ENCODE peak calls at places on chromosomes 5 and 9, in eight cellular contexts. J is PC-3; A is activated CD8-positive, alpha-beta memory T cell treated with anti-CD3 and anti-CD28 coated beads, Interleukin-2, amount 10 ng/mL, durations not matched to agents 7 days and 5 days; Y is right cardiac atrium; H is activated CD8-positive, alpha-beta T cell treated with anti-CD3 and anti-CD28 coated beads, Interleukin-2, amount 10 ng/mL, durations not matched to agents 7 days and 5 days; W is upper lobe of right lung; O is GM23338; I is stimulated activated effector memory CD8-positive, alpha-beta T cell treated with anti-CD3 and anti-CD28 coated beads, Interleukin-12 subunit alpha, Interleukin-12 subunit beta, amount 100 ng/mL, for 72 hours. K is an unnamed sample.

GRCh38 chr9:19913151-19913550 is 124.3 kb upstream of the SLC24A2 start:
- ATAC-seq in J (no peak), A (no peak), Y (no peak), H (no peak), W (no peak), O (no peak), I (no peak), K (no peak)

GRCh38 chr5:113271015-113271414 is 163.8 kb downstream of the TSSK1B start:
- ATAC-seq in J (peak), A (no peak), Y (no peak), H (no peak), W (no peak), O (no peak), I (no peak), K (no peak)

GRCh38 chr9:126474201-126474765 is 139.4 kb upstream of the LMX1B start:
- ATAC-seq in J (no peak), A (no peak), Y (no peak), H (no peak), W (no peak), O (no peak), I (no peak), K (no peak)

GRCh38 chr9:98085955-98086354 is 29.4 kb downstream of the NANS start:
- ATAC-seq in J (no peak), A (no peak), Y (no peak), H (no peak), W (no peak), O (peak), I (no peak), K (no peak)

GRCh38 chr9:135914921-135915320 is 7.6 kb upstream of the CAMSAP1 start:
- ATAC-seq in J (no peak), A (no peak), Y (no peak), H (no peak), W (no peak), O (no peak), I (no peak), K (no peak)

GRCh38 chr9:124415102-124415851 is at the start of gene PSMB7:
- ATAC-seq in J (peak), A (peak), Y (peak), H (peak), W (peak), O (peak), I (peak), K (peak)

GRCh38 chr9:122200960-122201635 is 27.7 kb downstream of the LHX6 start:
- ATAC-seq in J (peak), A (no peak), Y (peak), H (no peak), W (no peak), O (no peak), I (no peak), K (no peak)

GRCh38 chr5:154368041-154368800 is 77.6 kb upstream of the SAP30L start:
- ATAC-seq in J (peak), A (no peak), Y (peak), H (no peak), W (peak), O (peak), I (no peak), K (peak)

GRCh38 chr5:128764910-128765309 is 200.4 kb upstream of the SLC27A6 start:
- ATAC-seq in J (no peak), A (no peak), Y (peak), H (no peak), W (no peak), O (no peak), I (no peak), K (no peak)